ENCODE peak calls at places on chromosomes 7 and 10, in nine cellular contexts. D is hepatocyte, U is left lung, Z is GM06990, W is colonic mucosa, N is retinal pigment epithelial cell, M is progenitor cell of endocrine pancreas, S is K562, Q is MCF 10A. J is an unnamed sample.

GRCh38 chr10:69899727-69900595 is 98.3 kb downstream of the COL13A1 start:
- DNase-seq in D (no peak), U (no peak), Z (no peak), W (no peak), N (no peak), M (no peak), S (no peak), Q (no peak), J (no peak)

GRCh38 chr7:16178585-16178984 is 242.8 kb downstream of the CRPPA start:
- DNase-seq in D (no peak), U (no peak), Z (no peak), W (no peak), N (no peak), M (no peak), S (no peak), Q (no peak), J (no peak)

GRCh38 chr7:38463277-38464224 is 167.6 kb downstream of the AMPH start:
- DNase-seq in D (peak), U (peak), Z (peak), W (peak), N (no peak), M (no peak), S (no peak), Q (peak), J (no peak)

GRCh38 chr10:133159950-133160812 is at the start of gene KNDC1:
- DNase-seq in D (peak), U (peak), Z (no peak), W (no peak), N (no peak), M (no peak), S (peak), Q (peak), J (peak)

GRCh38 chr7:69608878-69609277 is 10.6 kb downstream of the AUTS2 start:
- DNase-seq in D (no peak), U (no peak), Z (no peak), W (no peak), N (no peak), M (no peak), S (no peak), Q (no peak), J (no peak)

GRCh38 chr7:15334524-15335269 is 227.1 kb downstream of the AGMO start:
- DNase-seq in D (no peak), U (no peak), Z (no peak), W (no peak), N (no peak), M (no peak), S (no peak), Q (no peak), J (no peak)

GRCh38 chr7:69652947-69653701 is 54.8 kb downstream of the AUTS2 start:
- DNase-seq in D (no peak), U (no peak), Z (no peak), W (no peak), N (no peak), M (no peak), S (no peak), Q (no peak), J (no peak)

GRCh38 chr10:79073784-79074432 is 5.1 kb downstream of the ZMIZ1 start:
- DNase-seq in D (peak), U (peak), Z (no peak), W (peak), N (no peak), M (no peak), S (no peak), Q (no peak), J (no peak)

GRCh38 chr10:129332476-129332875 is 134.6 kb upstream of the MGMT start:
- DNase-seq in D (peak), U (no peak), Z (no peak), W (no peak), N (no peak), M (no peak), S (peak), Q (peak), J (peak)

GRCh38 chr10:30002438-30003266 is 56.7 kb downstream of the JCAD start:
- DNase-seq in D (peak), U (peak), Z (no peak), W (peak), N (peak), M (peak), S (peak), Q (peak), J (peak)

GRCh38 chr10:61937631-61938284 is 36.3 kb downstream of the ARID5B start:
- DNase-seq in D (no peak), U (no peak), Z (no peak), W (no peak), N (peak), M (no peak), S (no peak), Q (no peak), J (no peak)

GRCh38 chr7:26583094-26583493 is 281.3 kb downstream of the SKAP2 start:
- DNase-seq in D (peak), U (no peak), Z (no peak), W (no peak), N (no peak), M (no peak), S (no peak), Q (no peak), J (no peak)

GRCh38 chr7:5234852-5235831 is 45.1 kb downstream of the WIPI2 start:
- DNase-seq in D (peak), U (peak), Z (peak), W (no peak), N (no peak), M (no peak), S (no peak), Q (peak), J (no peak)

GRCh38 chr7:111476586-111477293 is 85.6 kb downstream of the IMMP2L start:
- DNase-seq in D (no peak), U (no peak), Z (no peak), W (no peak), N (no peak), M (no peak), S (peak), Q (no peak), J (no peak)

GRCh38 chr10:48506147-48506917 is 98.5 kb downstream of the ARHGAP22 start:
- DNase-seq in D (peak), U (no peak), Z (no peak), W (peak), N (no peak), M (no peak), S (peak), Q (peak), J (no peak)

GRCh38 chr10:128633864-128634541 is 507.8 kb upstream of the MKI67 start:
- DNase-seq in D (peak), U (no peak), Z (no peak), W (no peak), N (no peak), M (no peak), S (no peak), Q (no peak), J (no peak)

GRCh38 chr10:60816624-60817023 is 38.3 kb downstream of the CDK1 start:
- DNase-seq in D (peak), U (no peak), Z (peak), W (peak), N (peak), M (no peak), S (peak), Q (peak), J (peak)

GRCh38 chr10:125159486-125159931 is 854 bp downstream of the CTBP2 start:
- DNase-seq in D (peak), U (peak), Z (no peak), W (no peak), N (no peak), M (no peak), S (peak), Q (no peak), J (peak)

GRCh38 chr7:18874875-18875274 is 242.6 kb downstream of the TWIST1 start:
- DNase-seq in D (no peak), U (no peak), Z (no peak), W (no peak), N (no peak), M (no peak), S (no peak), Q (no peak), J (no peak)

GRCh38 chr7:32152576-32152975 is 82.4 kb upstream of the PDE1C start:
- DNase-seq in D (no peak), U (no peak), Z (no peak), W (no peak), N (no peak), M (no peak), S (no peak), Q (no peak), J (no peak)

GRCh38 chr10:16909271-16909767 is 92.1 kb upstream of the RSU1 start:
- DNase-seq in D (no peak), U (no peak), Z (no peak), W (no peak), N (no peak), M (no peak), S (no peak), Q (no peak), J (no peak)

GRCh38 chr10:16909961-16910794 is 93.0 kb upstream of the RSU1 start:
- DNase-seq in D (no peak), U (no peak), Z (no peak), W (no peak), N (no peak), M (no peak), S (no peak), Q (no peak), J (no peak)

GRCh38 chr10:16910795-16911164 is 93.6 kb upstream of the RSU1 start:
- DNase-seq in D (no peak), U (no peak), Z (no peak), W (no peak), N (no peak), M (no peak), S (no peak), Q (no peak), J (no peak)

GRCh38 chr10:16905304-16905703 is 88.1 kb upstream of the RSU1 start:
- DNase-seq in D (no peak), U (no peak), Z (no peak), W (no peak), N (no peak), M (no peak), S (no peak), Q (no peak), J (no peak)

DNA sequence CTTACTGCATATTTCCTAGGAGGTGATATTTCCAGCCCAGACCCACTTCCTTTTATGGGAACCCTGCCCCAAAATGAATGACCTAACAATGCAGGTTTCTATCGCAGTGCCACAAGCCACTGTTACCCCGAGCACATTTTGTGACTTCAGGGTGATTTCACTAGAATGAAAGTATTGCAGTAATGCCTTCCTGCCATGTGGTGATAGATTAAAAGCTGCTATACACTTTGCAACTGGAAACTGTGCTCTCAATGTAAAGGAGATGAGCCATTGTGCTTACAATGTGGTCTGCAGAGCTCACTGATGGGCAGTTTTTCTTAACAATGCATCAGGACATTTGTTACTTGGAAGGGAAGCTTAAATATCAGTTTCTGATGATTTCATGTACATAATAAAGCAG is 90.5 kb upstream of the RSU1 start:
- DNase-seq in D (no peak), U (no peak), Z (no peak), W (no peak), N (no peak), M (no peak), S (no peak), Q (no peak), J (no peak)
- TF ChIP-seq CTCF in D (no peak), U (no peak), Z (no peak), W (no peak), N (no peak), M (no peak), S (no peak), Q (no peak), J (no peak)

GRCh38 chr7:45178241-45179225 is 20.9 kb downstream of the RAMP3 start:
- DNase-seq in D (no peak), U (no peak), Z (no peak), W (no peak), N (no peak), M (no peak), S (peak), Q (peak), J (no peak)
- TF ChIP-seq CTCF in D (no peak), U (no peak), Z (peak), W (no peak), N (peak), M (peak), S (peak), Q (no peak), J (no peak)

GRCh38 chr7:155956977-155957376 is 144.7 kb upstream of the SHH start:
- DNase-seq in D (no peak), U (peak), Z (no peak), W (no peak), N (no peak), M (no peak), S (no peak), Q (no peak), J (no peak)

GRCh38 chr7:155954550-155955366 is 142.5 kb upstream of the SHH start:
- DNase-seq in D (no peak), U (no peak), Z (no peak), W (no peak), N (no peak), M (no peak), S (no peak), Q (no peak), J (no peak)

GRCh38 chr7:155953781-155954549 is 141.7 kb upstream of the SHH start:
- DNase-seq in D (peak), U (no peak), Z (no peak), W (peak), N (no peak), M (peak), S (no peak), Q (no peak), J (no peak)

GRCh38 chr7:155953501-155953778 is 141.2 kb upstream of the SHH start:
- DNase-seq in D (no peak), U (no peak), Z (no peak), W (no peak), N (no peak), M (no peak), S (no peak), Q (no peak), J (no peak)

DNA sequence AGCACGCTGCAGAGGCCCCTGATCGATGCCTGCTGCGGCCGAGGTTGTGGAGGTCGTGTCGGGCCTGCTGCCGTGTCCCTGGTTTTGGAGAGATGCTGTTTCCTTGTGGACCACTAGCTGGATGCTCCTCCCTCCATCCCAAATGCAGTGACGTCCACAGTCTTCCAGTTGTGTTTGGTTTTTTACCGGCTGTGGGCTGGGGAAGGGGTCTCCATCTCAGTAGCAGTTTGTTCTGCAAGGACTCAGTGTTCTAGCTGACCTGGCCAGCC is 143.0 kb upstream of the SHH start:
- DNase-seq in D (no peak), U (no peak), Z (no peak), W (no peak), N (no peak), M (no peak), S (no peak), Q (no peak), J (no peak)
- TF ChIP-seq CTCF in D (no peak), U (no peak), Z (no peak), W (no peak), N (no peak), M (no peak), S (no peak), Q (no peak), J (no peak)

DNA sequence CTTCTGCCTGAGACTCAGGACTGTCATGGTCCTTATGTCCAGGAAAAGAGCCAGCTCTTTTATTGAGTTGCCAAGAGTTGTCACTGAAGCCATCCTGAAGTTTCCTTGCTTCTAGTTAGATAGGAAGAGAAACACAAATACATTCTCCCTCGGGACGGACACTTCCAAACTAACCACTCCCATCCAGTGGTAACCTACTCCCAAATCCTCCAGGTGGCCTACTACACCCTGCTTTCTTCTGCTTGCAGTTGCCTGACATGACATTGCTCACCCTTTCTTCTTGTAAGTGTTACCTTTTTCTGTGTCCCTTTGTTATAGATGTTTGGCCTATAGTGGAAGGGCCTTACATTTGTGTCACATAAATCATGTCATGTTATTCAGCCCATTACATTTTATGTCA is 346.8 kb downstream of the NRG3 start:
- DNase-seq in D (no peak), U (no peak), Z (no peak), W (no peak), N (no peak), M (no peak), S (no peak), Q (peak), J (no peak)
- TF ChIP-seq CTCF in D (no peak), U (peak), Z (no peak), W (no peak), N (no peak), M (no peak), S (no peak), Q (no peak), J (no peak)